ENCODE peak calls at places on chromosome 9, in four cellular contexts. One of them, this sample, is unnamed.

GRCh38 chr9:136014928-136015633 is 53.9 kb upstream of the UBAC1 start:
- DNase-seq in GM13976: no peak
- DNase-seq in spleen: peak
- DNase-seq in left ventricle myocardium inferior: peak
- DNase-seq in this sample: peak

GRCh38 chr9:115234094-115234493 is 116.1 kb upstream of the TNC start:
- DNase-seq in GM13976: no peak
- DNase-seq in spleen: no peak
- DNase-seq in left ventricle myocardium inferior: no peak
- DNase-seq in this sample: no peak

GRCh38 chr9:137705443-137705863 is 86.6 kb downstream of the EHMT1 start:
- DNase-seq in GM13976: peak
- DNase-seq in spleen: peak
- DNase-seq in left ventricle myocardium inferior: no peak
- DNase-seq in this sample: peak

GRCh38 chr9:114025196-114025753 is 52.8 kb downstream of the AMBP start:
- DNase-seq in GM13976: no peak
- DNase-seq in spleen: no peak
- DNase-seq in left ventricle myocardium inferior: no peak
- DNase-seq in this sample: no peak

GRCh38 chr9:12838546-12838945 is 63.7 kb downstream of the LURAP1L start:
- DNase-seq in GM13976: no peak
- DNase-seq in spleen: no peak
- DNase-seq in left ventricle myocardium inferior: no peak
- DNase-seq in this sample: no peak

GRCh38 chr9:88816141-88816540 is 175.1 kb upstream of the S1PR3 start:
- DNase-seq in GM13976: no peak
- DNase-seq in spleen: no peak
- DNase-seq in left ventricle myocardium inferior: no peak
- DNase-seq in this sample: no peak

GRCh38 chr9:108269421-108269820 is 586.4 kb downstream of the ACTL7B start:
- DNase-seq in GM13976: no peak
- DNase-seq in spleen: no peak
- DNase-seq in left ventricle myocardium inferior: no peak
- DNase-seq in this sample: no peak

GRCh38 chr9:105037139-105037538 is 109.2 kb upstream of the ABCA1 start:
- DNase-seq in GM13976: no peak
- DNase-seq in spleen: no peak
- DNase-seq in left ventricle myocardium inferior: no peak
- DNase-seq in this sample: no peak

GRCh38 chr9:132319421-132320110 is 35.2 kb downstream of the SETX start:
- DNase-seq in GM13976: no peak
- DNase-seq in spleen: no peak
- DNase-seq in left ventricle myocardium inferior: no peak
- DNase-seq in this sample: no peak

GRCh38 chr9:134325096-134325812 is 1.0 kb upstream of the RXRA start:
- DNase-seq in GM13976: peak
- DNase-seq in spleen: peak
- DNase-seq in left ventricle myocardium inferior: peak
- DNase-seq in this sample: no peak

GRCh38 chr9:221989-222776 is 7.5 kb downstream of the DOCK8 start:
- DNase-seq in GM13976: no peak
- DNase-seq in spleen: no peak
- DNase-seq in left ventricle myocardium inferior: no peak
- DNase-seq in this sample: no peak

GRCh38 chr9:76137941-76138340 is 247.5 kb downstream of the PCSK5 start:
- DNase-seq in GM13976: no peak
- DNase-seq in spleen: no peak
- DNase-seq in left ventricle myocardium inferior: no peak
- DNase-seq in this sample: no peak

GRCh38 chr9:113568481-113569321 is 105.2 kb downstream of the RGS3 start:
- DNase-seq in GM13976: no peak
- DNase-seq in spleen: peak
- DNase-seq in left ventricle myocardium inferior: no peak
- DNase-seq in this sample: no peak

GRCh38 chr9:69324549-69325401 is at the start of gene ENTREP1:
- DNase-seq in GM13976: peak
- DNase-seq in spleen: peak
- DNase-seq in left ventricle myocardium inferior: peak
- DNase-seq in this sample: no peak

GRCh38 chr9:130043654-130044623 is 950 bp upstream of the FNBP1 start:
- DNase-seq in GM13976: no peak
- DNase-seq in spleen: peak
- DNase-seq in left ventricle myocardium inferior: peak
- DNase-seq in this sample: no peak

GRCh38 chr9:89135572-89135971 is 43.0 kb downstream of the SHC3 start:
- DNase-seq in GM13976: no peak
- DNase-seq in spleen: no peak
- DNase-seq in left ventricle myocardium inferior: no peak
- DNase-seq in this sample: no peak

GRCh38 chr9:137201205-137201868 is 796 bp upstream of the TPRN start:
- DNase-seq in GM13976: no peak
- DNase-seq in spleen: no peak
- DNase-seq in left ventricle myocardium inferior: no peak
- DNase-seq in this sample: no peak

GRCh38 chr9:75299324-75299723 is 211.0 kb downstream of the OSTF1 start:
- DNase-seq in GM13976: no peak
- DNase-seq in spleen: no peak
- DNase-seq in left ventricle myocardium inferior: no peak
- DNase-seq in this sample: no peak

GRCh38 chr9:35579130-35579529 is 25.9 kb upstream of the TESK1 start:
- DNase-seq in GM13976: no peak
- DNase-seq in spleen: no peak
- DNase-seq in left ventricle myocardium inferior: no peak
- DNase-seq in this sample: no peak

GRCh38 chr9:27198175-27198574 is 89.2 kb downstream of the TEK start:
- DNase-seq in GM13976: no peak
- DNase-seq in spleen: no peak
- DNase-seq in left ventricle myocardium inferior: no peak
- DNase-seq in this sample: no peak

GRCh38 chr9:95875305-95876137 is at the start of gene ERCC6L2:
- DNase-seq in GM13976: peak
- DNase-seq in spleen: peak
- DNase-seq in left ventricle myocardium inferior: peak
- DNase-seq in this sample: peak
- TF ChIP-seq CTCF in GM13976: no peak
- TF ChIP-seq CTCF in spleen: peak
- TF ChIP-seq CTCF in left ventricle myocardium inferior: peak
- TF ChIP-seq CTCF in this sample: no peak

GRCh38 chr9:99049641-99050040 is 55.3 kb upstream of the TGFBR1 start:
- DNase-seq in GM13976: no peak
- DNase-seq in spleen: no peak
- DNase-seq in left ventricle myocardium inferior: no peak
- DNase-seq in this sample: no peak

GRCh38 chr9:99051353-99051752 is 53.6 kb upstream of the TGFBR1 start:
- DNase-seq in GM13976: no peak
- DNase-seq in spleen: no peak
- DNase-seq in left ventricle myocardium inferior: no peak
- DNase-seq in this sample: no peak

GRCh38 chr9:99050924-99051323 is 54.0 kb upstream of the TGFBR1 start:
- DNase-seq in GM13976: no peak
- DNase-seq in spleen: no peak
- DNase-seq in left ventricle myocardium inferior: no peak
- DNase-seq in this sample: no peak

GRCh38 chr9:99049228-99049627 is 55.7 kb upstream of the TGFBR1 start:
- DNase-seq in GM13976: no peak
- DNase-seq in spleen: no peak
- DNase-seq in left ventricle myocardium inferior: no peak
- DNase-seq in this sample: no peak

GRCh38 chr9:99050292-99050911 is 54.5 kb upstream of the TGFBR1 start:
- DNase-seq in GM13976: no peak
- DNase-seq in spleen: no peak
- DNase-seq in left ventricle myocardium inferior: no peak
- DNase-seq in this sample: no peak
- TF ChIP-seq CTCF in GM13976: no peak
- TF ChIP-seq CTCF in spleen: no peak
- TF ChIP-seq CTCF in left ventricle myocardium inferior: no peak
- TF ChIP-seq CTCF in this sample: no peak

DNA sequence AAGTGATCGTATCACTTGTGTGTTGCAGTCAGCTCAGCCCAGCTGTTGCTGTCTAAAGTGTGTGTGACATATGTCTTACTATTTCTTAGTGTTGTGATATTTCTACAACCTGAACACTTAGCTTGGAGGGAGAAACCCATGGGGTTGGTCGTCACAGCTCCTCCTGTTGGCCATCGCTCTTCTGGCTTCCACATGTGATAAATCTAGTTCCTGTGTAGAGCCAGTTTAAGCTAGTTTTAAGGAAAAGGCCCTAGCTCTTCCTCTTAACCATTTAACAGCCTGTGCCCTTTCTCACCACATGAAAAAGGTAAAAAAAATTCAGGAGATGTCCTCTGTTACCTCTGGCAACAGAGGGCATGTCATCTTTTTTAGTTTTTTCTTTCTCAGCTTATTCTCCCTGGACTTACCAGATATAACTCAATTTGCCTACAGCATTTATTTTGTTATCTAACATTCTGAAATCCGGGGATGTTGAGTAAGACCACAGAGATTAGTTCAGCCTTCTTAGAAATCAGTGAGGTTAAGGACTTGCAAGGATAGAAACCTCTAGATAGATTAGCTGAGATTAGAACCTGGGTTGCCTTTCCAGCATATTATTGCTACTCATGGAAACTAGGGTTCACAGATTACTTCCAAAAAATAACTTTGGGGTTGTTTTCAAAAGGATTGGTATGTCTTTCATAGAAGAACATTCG is 100.4 kb downstream of the GAPVD1 start:
- DNase-seq in GM13976: no peak
- DNase-seq in spleen: no peak
- DNase-seq in left ventricle myocardium inferior: no peak
- DNase-seq in this sample: no peak
- TF ChIP-seq CTCF in GM13976: no peak
- TF ChIP-seq CTCF in spleen: no peak
- TF ChIP-seq CTCF in left ventricle myocardium inferior: no peak
- TF ChIP-seq CTCF in this sample: no peak

DNA sequence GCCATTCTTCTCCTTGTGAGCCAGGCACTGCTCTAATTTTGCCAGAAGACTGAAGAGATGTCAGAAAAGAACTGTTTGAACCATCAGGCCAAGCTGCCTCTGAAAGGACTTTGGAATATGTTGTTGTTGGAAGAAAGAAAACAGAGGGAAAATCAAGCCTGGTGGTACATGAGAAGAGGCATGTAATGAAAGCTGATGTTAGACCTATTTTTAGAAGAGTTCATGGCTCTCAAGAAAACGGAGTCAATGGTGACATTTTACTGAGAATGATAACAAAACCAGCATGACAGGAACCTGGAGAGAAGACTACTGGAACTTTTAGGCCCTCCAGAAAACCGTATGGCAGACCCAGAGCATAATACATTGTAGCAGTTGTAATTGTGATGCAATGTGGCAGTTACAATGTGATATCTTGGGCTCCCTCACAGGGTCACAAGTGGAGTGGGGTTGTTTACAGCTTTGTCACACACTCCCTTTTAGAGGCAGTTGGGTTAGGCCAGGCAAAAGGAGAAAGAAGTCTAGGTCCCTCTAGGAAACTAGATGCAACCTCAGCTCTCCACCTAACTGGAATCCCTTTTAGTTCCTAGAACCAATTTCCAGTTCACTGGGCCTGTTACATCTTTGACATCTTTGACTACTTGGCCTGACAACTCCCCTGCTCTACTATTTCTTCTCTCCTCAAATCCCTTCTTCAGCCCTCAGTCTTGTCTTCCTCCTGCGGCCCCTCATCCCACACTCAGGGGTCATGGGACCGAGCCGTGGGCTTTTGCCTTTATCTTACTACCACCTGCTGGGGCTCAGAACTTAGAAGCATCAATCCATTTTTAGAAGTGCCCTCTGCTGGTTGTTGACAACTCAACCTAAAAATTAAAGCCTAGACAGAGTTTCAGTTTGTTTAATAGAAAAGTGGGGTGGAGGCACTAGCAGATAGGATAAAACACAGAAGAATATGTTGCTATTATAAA is 61.2 kb upstream of the JAK2 start:
- DNase-seq in GM13976: peak
- DNase-seq in spleen: no peak
- DNase-seq in left ventricle myocardium inferior: no peak
- DNase-seq in this sample: no peak
- TF ChIP-seq CTCF in GM13976: peak
- TF ChIP-seq CTCF in spleen: no peak
- TF ChIP-seq CTCF in left ventricle myocardium inferior: peak
- TF ChIP-seq CTCF in this sample: no peak

GRCh38 chr9:109780453-109781033 is 545 bp downstream of the PALM2AKAP2 start:
- DNase-seq in GM13976: no peak
- DNase-seq in spleen: no peak
- DNase-seq in left ventricle myocardium inferior: no peak
- DNase-seq in this sample: no peak

GRCh38 chr9:109781541-109782197 is 1.7 kb downstream of the PALM2AKAP2 start:
- DNase-seq in GM13976: no peak
- DNase-seq in spleen: no peak
- DNase-seq in left ventricle myocardium inferior: no peak
- DNase-seq in this sample: no peak

GRCh38 chr9:109776391-109776790 is 3.6 kb upstream of the PALM2AKAP2 start:
- DNase-seq in GM13976: no peak
- DNase-seq in spleen: no peak
- DNase-seq in left ventricle myocardium inferior: no peak
- DNase-seq in this sample: no peak

GRCh38 chr9:109781086-109781485 is 1.1 kb downstream of the PALM2AKAP2 start:
- DNase-seq in GM13976: no peak
- DNase-seq in spleen: no peak
- DNase-seq in left ventricle myocardium inferior: no peak
- DNase-seq in this sample: no peak

DNA sequence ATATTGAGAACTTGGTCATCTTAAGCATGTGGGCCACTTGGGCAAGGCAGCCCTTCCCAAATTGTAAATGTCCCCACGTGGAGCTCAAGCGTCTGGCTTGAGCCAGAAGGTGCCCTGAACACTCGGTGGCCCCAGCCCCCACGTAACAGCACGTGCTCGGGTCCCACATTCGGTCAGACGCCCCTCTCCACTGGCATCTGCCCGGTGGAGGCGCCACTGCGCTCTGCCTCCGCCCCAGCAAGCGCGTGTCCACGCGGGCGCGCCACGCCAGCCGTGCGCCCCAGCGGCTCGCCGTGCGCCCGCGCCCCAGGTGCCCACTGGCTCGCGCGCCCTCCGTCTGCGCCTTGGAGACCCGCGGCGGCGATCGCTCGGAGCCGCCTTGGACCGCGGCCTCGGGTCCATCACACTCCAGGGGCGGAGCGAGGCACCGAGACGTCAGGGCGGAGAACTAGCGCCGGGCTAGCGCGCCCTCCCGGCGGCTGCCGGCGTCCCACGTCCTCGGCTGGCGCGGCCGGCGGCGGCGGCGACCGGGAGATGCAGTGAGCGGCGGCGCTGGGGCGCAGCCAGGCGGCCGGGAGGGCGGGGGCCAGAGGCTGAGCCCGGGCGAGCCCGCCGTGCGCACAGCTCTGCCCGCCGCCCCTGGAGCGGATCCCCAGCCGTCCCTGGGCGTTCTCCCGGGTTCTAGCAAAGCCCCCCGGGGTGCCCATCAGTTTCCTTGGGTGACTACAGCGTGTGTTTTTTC is at the start of gene PALM2AKAP2:
- DNase-seq in GM13976: peak
- DNase-seq in spleen: no peak
- DNase-seq in left ventricle myocardium inferior: peak
- DNase-seq in this sample: no peak
- TF ChIP-seq CTCF in GM13976: no peak
- TF ChIP-seq CTCF in spleen: no peak
- TF ChIP-seq CTCF in left ventricle myocardium inferior: peak
- TF ChIP-seq CTCF in this sample: no peak

GRCh38 chr9:87497604-87498045 is at the start of gene DAPK1:
- DNase-seq in GM13976: peak
- DNase-seq in spleen: peak
- DNase-seq in left ventricle myocardium inferior: peak
- DNase-seq in this sample: no peak
- TF ChIP-seq CTCF in GM13976: peak
- TF ChIP-seq CTCF in spleen: no peak
- TF ChIP-seq CTCF in left ventricle myocardium inferior: no peak
- TF ChIP-seq CTCF in this sample: no peak

GRCh38 chr9:18438300-18438925 is 35.5 kb upstream of the ADAMTSL1 start:
- DNase-seq in GM13976: no peak
- DNase-seq in spleen: no peak
- DNase-seq in left ventricle myocardium inferior: peak
- DNase-seq in this sample: no peak
- TF ChIP-seq CTCF in GM13976: no peak
- TF ChIP-seq CTCF in spleen: no peak
- TF ChIP-seq CTCF in left ventricle myocardium inferior: peak
- TF ChIP-seq CTCF in this sample: no peak